ENCODE peak calls at places on chromosomes 11 and 22, in six cellular contexts. E, H, N, O, Z and K are unnamed samples.

GRCh38 chr11:116993599-116993998 is 104.6 kb downstream of the SIK3 start:
- DNase-seq in E (no peak), H (no peak), N (no peak), O (no peak), Z (peak; percentile 32), K (no peak)

GRCh38 chr11:20551096-20551495 is 48.3 kb upstream of the SLC6A5 start:
- DNase-seq in E (no peak), H (no peak), N (no peak), O (no peak), Z (no peak), K (no peak)

GRCh38 chr11:86692317-86692716 is 19.9 kb upstream of the ME3 start:
- DNase-seq in E (no peak), H (no peak), N (no peak), O (no peak), Z (no peak), K (no peak)

GRCh38 chr11:537622-538430 is 499 bp downstream of the LRRC56 start:
- DNase-seq in E (no peak), H (no peak), N (no peak), O (no peak), Z (no peak), K (no peak)

GRCh38 chr22:21866821-21867527 is 471 bp downstream of the MAPK1 start:
- DNase-seq in E (no peak), H (no peak), N (peak; percentile 63), O (no peak), Z (peak; percentile 47), K (peak; percentile 26)

GRCh38 chr11:39990413-39990812 is 1469.0 kb downstream of the LRRC4C start:
- DNase-seq in E (no peak), H (no peak), N (no peak), O (no peak), Z (no peak), K (peak; percentile 40)

GRCh38 chr11:3022982-3023381 is 30.9 kb upstream of the NAP1L4 start:
- DNase-seq in E (no peak), H (no peak), N (no peak), O (no peak), Z (no peak), K (no peak)

GRCh38 chr22:40463017-40463631 is 92.7 kb downstream of the SGSM3 start:
- DNase-seq in E (peak; percentile 49), H (no peak), N (no peak), O (no peak), Z (peak; percentile 78), K (no peak)

GRCh38 chr22:44811141-44811540 is 58.8 kb downstream of the ARHGAP8 start:
- DNase-seq in E (no peak), H (no peak), N (peak; percentile 35), O (no peak), Z (no peak), K (no peak)

GRCh38 chr11:27761356-27761755 is 61.1 kb upstream of the BDNF start:
- DNase-seq in E (no peak), H (no peak), N (no peak), O (no peak), Z (no peak), K (no peak)

GRCh38 chr11:115919341-115920086 is 415.3 kb upstream of the CADM1 start:
- DNase-seq in E (no peak), H (peak; percentile 54), N (no peak), O (peak; percentile 56), Z (peak; percentile 18), K (no peak)